ENCODE peak calls at places on chromosomes 2 and 18, in nine cellular contexts. One of them, this sample, is unnamed.

GRCh38 chr18:10023853-10024638 is 110.2 kb downstream of the VAPA start:
- DNase-seq in activated CD8-positive, alpha-beta memory T cell treated with anti-CD3 and anti-CD28 coated beads for 4 hours: no peak
- DNase-seq in AG10803: no peak
- DNase-seq in NCI-H226: no peak
- DNase-seq in EH: no peak
- DNase-seq in DND-41: no peak
- DNase-seq in left ventricle myocardium inferior: no peak
- DNase-seq in T47D: no peak
- DNase-seq in A172: no peak
- DNase-seq in this sample: no peak

GRCh38 chr2:102082591-102083586 is 59.7 kb upstream of the IL1R1 start:
- DNase-seq in activated CD8-positive, alpha-beta memory T cell treated with anti-CD3 and anti-CD28 coated beads for 4 hours: peak; percentile 12
- DNase-seq in A172: no peak
- DNase-seq in EH: peak; percentile 80
- DNase-seq in NCI-H226: peak; percentile 81
- DNase-seq in DND-41: peak; percentile 33
- DNase-seq in left ventricle myocardium inferior: no peak
- DNase-seq in AG10803: peak; percentile 86
- DNase-seq in T47D: no peak
- DNase-seq in this sample: peak; percentile 49

GRCh38 chr18:23053756-23054457 is 81.4 kb upstream of the CABLES1 start:
- DNase-seq in NCI-H226: peak; percentile 40
- DNase-seq in T47D: peak; percentile 86
- DNase-seq in A172: peak; percentile 44
- DNase-seq in AG10803: peak; percentile 88
- DNase-seq in EH: peak; percentile 56
- DNase-seq in DND-41: no peak
- DNase-seq in left ventricle myocardium inferior: no peak
- DNase-seq in activated CD8-positive, alpha-beta memory T cell treated with anti-CD3 and anti-CD28 coated beads for 4 hours: no peak
- DNase-seq in this sample: peak; percentile 82

GRCh38 chr2:228731517-228731916 is 539.6 kb downstream of the PID1 start:
- DNase-seq in T47D: no peak
- DNase-seq in EH: peak; percentile 91
- DNase-seq in DND-41: no peak
- DNase-seq in activated CD8-positive, alpha-beta memory T cell treated with anti-CD3 and anti-CD28 coated beads for 4 hours: no peak
- DNase-seq in NCI-H226: peak; percentile 97
- DNase-seq in A172: peak; percentile 91
- DNase-seq in AG10803: peak; percentile 91
- DNase-seq in left ventricle myocardium inferior: no peak
- DNase-seq in this sample: peak; percentile 84

GRCh38 chr2:20584637-20585321 is 66.1 kb downstream of the HS1BP3 start:
- DNase-seq in left ventricle myocardium inferior: peak; percentile 21
- DNase-seq in NCI-H226: peak; percentile 94
- DNase-seq in EH: peak; percentile 99
- DNase-seq in A172: peak; percentile 98
- DNase-seq in AG10803: peak; percentile 98
- DNase-seq in activated CD8-positive, alpha-beta memory T cell treated with anti-CD3 and anti-CD28 coated beads for 4 hours: no peak
- DNase-seq in T47D: peak; percentile 84
- DNase-seq in DND-41: no peak
- DNase-seq in this sample: peak; percentile 92

GRCh38 chr2:10123281-10123680 is 742 bp downstream of the RRM2 start:
- DNase-seq in AG10803: no peak
- DNase-seq in A172: no peak
- DNase-seq in NCI-H226: no peak
- DNase-seq in EH: no peak
- DNase-seq in activated CD8-positive, alpha-beta memory T cell treated with anti-CD3 and anti-CD28 coated beads for 4 hours: no peak
- DNase-seq in DND-41: no peak
- DNase-seq in left ventricle myocardium inferior: no peak
- DNase-seq in T47D: no peak
- DNase-seq in this sample: no peak

GRCh38 chr2:210654091-210654490 is 97.7 kb downstream of the CPS1 start:
- DNase-seq in DND-41: no peak
- DNase-seq in AG10803: no peak
- DNase-seq in EH: peak; percentile 1
- DNase-seq in NCI-H226: no peak
- DNase-seq in T47D: no peak
- DNase-seq in left ventricle myocardium inferior: no peak
- DNase-seq in activated CD8-positive, alpha-beta memory T cell treated with anti-CD3 and anti-CD28 coated beads for 4 hours: no peak
- DNase-seq in A172: no peak
- DNase-seq in this sample: peak; percentile 2

GRCh38 chr18:63867368-63867767 is 20.1 kb upstream of the SERPINB2 start:
- DNase-seq in NCI-H226: no peak
- DNase-seq in AG10803: peak; percentile 36
- DNase-seq in DND-41: no peak
- DNase-seq in A172: no peak
- DNase-seq in left ventricle myocardium inferior: no peak
- DNase-seq in EH: no peak
- DNase-seq in activated CD8-positive, alpha-beta memory T cell treated with anti-CD3 and anti-CD28 coated beads for 4 hours: no peak
- DNase-seq in T47D: no peak
- DNase-seq in this sample: no peak

GRCh38 chr2:138122891-138123290 is 158.6 kb downstream of the HNMT start:
- DNase-seq in left ventricle myocardium inferior: no peak
- DNase-seq in activated CD8-positive, alpha-beta memory T cell treated with anti-CD3 and anti-CD28 coated beads for 4 hours: no peak
- DNase-seq in DND-41: no peak
- DNase-seq in T47D: no peak
- DNase-seq in A172: no peak
- DNase-seq in EH: no peak
- DNase-seq in NCI-H226: peak; percentile 49
- DNase-seq in AG10803: no peak
- DNase-seq in this sample: no peak

GRCh38 chr2:215796160-215796559 is 217.2 kb downstream of the MREG start:
- DNase-seq in left ventricle myocardium inferior: no peak
- DNase-seq in NCI-H226: peak; percentile 27
- DNase-seq in DND-41: no peak
- DNase-seq in A172: peak; percentile 88
- DNase-seq in T47D: no peak
- DNase-seq in AG10803: peak; percentile 80
- DNase-seq in EH: peak; percentile 87
- DNase-seq in activated CD8-positive, alpha-beta memory T cell treated with anti-CD3 and anti-CD28 coated beads for 4 hours: no peak
- DNase-seq in this sample: peak; percentile 48

GRCh38 chr2:148603562-148603920 is 41.0 kb upstream of the EPC2 start:
- DNase-seq in AG10803: no peak
- DNase-seq in EH: no peak
- DNase-seq in T47D: no peak
- DNase-seq in activated CD8-positive, alpha-beta memory T cell treated with anti-CD3 and anti-CD28 coated beads for 4 hours: no peak
- DNase-seq in DND-41: no peak
- DNase-seq in left ventricle myocardium inferior: no peak
- DNase-seq in NCI-H226: no peak
- DNase-seq in A172: no peak
- DNase-seq in this sample: no peak

GRCh38 chr18:12652861-12653401 is 5.0 kb downstream of the SPIRE1 start:
- DNase-seq in T47D: no peak
- DNase-seq in EH: peak; percentile 82
- DNase-seq in DND-41: peak; percentile 64
- DNase-seq in A172: peak; percentile 57
- DNase-seq in left ventricle myocardium inferior: no peak
- DNase-seq in activated CD8-positive, alpha-beta memory T cell treated with anti-CD3 and anti-CD28 coated beads for 4 hours: no peak
- DNase-seq in AG10803: peak; percentile 87
- DNase-seq in NCI-H226: no peak
- DNase-seq in this sample: peak; percentile 63

GRCh38 chr18:63161728-63162195 is 157.8 kb downstream of the BCL2 start:
- DNase-seq in A172: peak; percentile 79
- DNase-seq in AG10803: peak; percentile 81
- DNase-seq in EH: peak; percentile 86
- DNase-seq in left ventricle myocardium inferior: peak; percentile 35
- DNase-seq in NCI-H226: peak; percentile 87
- DNase-seq in T47D: no peak
- DNase-seq in DND-41: peak; percentile 60
- DNase-seq in activated CD8-positive, alpha-beta memory T cell treated with anti-CD3 and anti-CD28 coated beads for 4 hours: peak; percentile 82
- DNase-seq in this sample: peak; percentile 91

GRCh38 chr2:241967745-241968144 is 98.2 kb downstream of the RTP5 start:
- DNase-seq in T47D: no peak
- DNase-seq in left ventricle myocardium inferior: no peak
- DNase-seq in A172: no peak
- DNase-seq in activated CD8-positive, alpha-beta memory T cell treated with anti-CD3 and anti-CD28 coated beads for 4 hours: no peak
- DNase-seq in NCI-H226: no peak
- DNase-seq in EH: no peak
- DNase-seq in AG10803: no peak
- DNase-seq in DND-41: no peak
- DNase-seq in this sample: no peak

GRCh38 chr2:48412409-48413259 is 117.3 kb upstream of the STON1 start:
- DNase-seq in DND-41: no peak
- DNase-seq in left ventricle myocardium inferior: no peak
- DNase-seq in activated CD8-positive, alpha-beta memory T cell treated with anti-CD3 and anti-CD28 coated beads for 4 hours: no peak
- DNase-seq in AG10803: no peak
- DNase-seq in EH: no peak
- DNase-seq in NCI-H226: no peak
- DNase-seq in A172: no peak
- DNase-seq in T47D: no peak
- DNase-seq in this sample: no peak

GRCh38 chr18:58572181-58572580 is 56.7 kb downstream of the ALPK2 start:
- DNase-seq in AG10803: peak; percentile 99
- DNase-seq in T47D: no peak
- DNase-seq in activated CD8-positive, alpha-beta memory T cell treated with anti-CD3 and anti-CD28 coated beads for 4 hours: no peak
- DNase-seq in left ventricle myocardium inferior: no peak
- DNase-seq in A172: peak; percentile 85
- DNase-seq in NCI-H226: peak; percentile 78
- DNase-seq in EH: peak; percentile 99
- DNase-seq in DND-41: no peak
- DNase-seq in this sample: peak; percentile 71

This sample was measured in AG08395.